ENCODE peak calls at places on chromosomes 4 and X, in ten cellular contexts. K is MV-4-11; B is sigmoid colon; C is stimulated activated CD8-positive, alpha-beta memory T cell treated with anti-CD3 and anti-CD28 coated beads, Interleukin-7, amount 100 ng/mL, for 24 hours; E is GDM1; A is neural crest cell; D is EH; I is fibroblast of the conjunctiva; X is NT2/D1; Q is amniotic stem cell. T is an unnamed sample.

GRCh38 chr4:180798016-180798574 is 1445.1 kb upstream of the TENM3 start:
- DNase-seq in K (no peak), B (no peak), C (no peak), E (no peak), A (no peak), D (no peak), I (no peak), X (no peak), Q (no peak), T (no peak)

GRCh38 chr4:148542922-148543623 is 100.9 kb upstream of the NR3C2 start:
- DNase-seq in K (no peak), B (no peak), C (no peak), E (no peak), A (no peak), D (no peak), I (no peak), X (no peak), Q (no peak), T (no peak)

GRCh38 chrX:107025538-107025937 is 25.5 kb upstream of the MORC4 start:
- DNase-seq in K (no peak), B (no peak), C (no peak), E (no peak), A (no peak), D (peak; percentile 34), I (peak; percentile 1), X (peak; percentile 18), Q (no peak), T (peak; percentile 8)

GRCh38 chr4:188262464-188262863 is 123.2 kb downstream of the TRIML1 start:
- DNase-seq in K (no peak), B (no peak), C (no peak), E (no peak), A (no peak), D (no peak), I (no peak), X (no peak), Q (peak; percentile 51), T (no peak)

GRCh38 chrX:134679226-134679625 is 21.0 kb upstream of the PLAC1 start:
- DNase-seq in K (no peak), B (no peak), C (no peak), E (no peak), A (no peak), D (peak; percentile 63), I (peak; percentile 31), X (no peak), Q (no peak), T (no peak)

GRCh38 chrX:69150294-69150960 is 14.8 kb downstream of the PJA1 start:
- DNase-seq in K (no peak), B (no peak), C (no peak), E (no peak), A (no peak), D (no peak), I (no peak), X (no peak), Q (no peak), T (no peak)

GRCh38 chrX:121122332-121122731 is 74.9 kb downstream of the GLUD2 start:
- DNase-seq in K (peak; percentile 28), B (no peak), C (no peak), E (no peak), A (no peak), D (no peak), I (no peak), X (no peak), Q (no peak), T (no peak)

GRCh38 chr4:183321079-183321478 is 1.0 kb upstream of the CLDN22 start:
- DNase-seq in K (no peak), B (no peak), C (no peak), E (no peak), A (no peak), D (no peak), I (no peak), X (no peak), Q (no peak), T (peak; percentile 18)

GRCh38 chr4:1511441-1512041 is 105.3 kb upstream of the NKX1-1 start:
- DNase-seq in K (no peak), B (no peak), C (no peak), E (no peak), A (no peak), D (peak; percentile 14), I (peak; percentile 90), X (peak; percentile 11), Q (no peak), T (peak; percentile 23)

GRCh38 chr4:181503800-181504364 is 739.3 kb upstream of the TENM3 start:
- DNase-seq in K (no peak), B (no peak), C (no peak), E (no peak), A (no peak), D (no peak), I (no peak), X (no peak), Q (no peak), T (no peak)

GRCh38 chr4:68250151-68250930 is 4.8 kb upstream of the TMPRSS11B start:
- DNase-seq in K (no peak), B (no peak), C (no peak), E (no peak), A (no peak), D (no peak), I (no peak), X (no peak), Q (no peak), T (no peak)

GRCh38 chrX:71053217-71053621 is 14.9 kb downstream of the SNX12 start:
- DNase-seq in K (peak; percentile 60), B (no peak), C (no peak), E (no peak), A (no peak), D (no peak), I (peak; percentile 12), X (no peak), Q (no peak), T (no peak)

GRCh38 chr4:26032572-26033320 is 118.7 kb downstream of the SMIM20 start:
- DNase-seq in K (no peak), B (no peak), C (no peak), E (no peak), A (no peak), D (peak; percentile 92), I (peak; percentile 80), X (no peak), Q (peak; percentile 12), T (peak; percentile 85)

GRCh38 chr4:60729194-60729593 is 470.9 kb upstream of the ADGRL3 start:
- DNase-seq in K (no peak), B (no peak), C (no peak), E (no peak), A (no peak), D (peak; percentile 58), I (no peak), X (no peak), Q (no peak), T (no peak)

GRCh38 chrX:70088791-70089190 is 26.5 kb downstream of the OTUD6A start:
- DNase-seq in K (no peak), B (no peak), C (no peak), E (no peak), A (no peak), D (no peak), I (no peak), X (no peak), Q (no peak), T (no peak)

GRCh38 chr4:17188035-17188967 is 289.9 kb upstream of the LDB2 start:
- DNase-seq in K (no peak), B (no peak), C (no peak), E (no peak), A (no peak), D (no peak), I (no peak), X (no peak), Q (no peak), T (no peak)

GRCh38 chr4:72377491-72378194 is 191.4 kb downstream of the ADAMTS3 start:
- DNase-seq in K (no peak), B (no peak), C (no peak), E (no peak), A (no peak), D (peak; percentile 83), I (no peak), X (no peak), Q (no peak), T (no peak)

GRCh38 chr4:146472404-146472803 is 49.3 kb downstream of the SLC10A7 start:
- DNase-seq in K (no peak), B (no peak), C (no peak), E (no peak), A (peak; percentile 5), D (no peak), I (no peak), X (peak; percentile 51), Q (no peak), T (no peak)

GRCh38 chr4:56628592-56628991 is 52.5 kb downstream of the HOPX start:
- DNase-seq in K (no peak), B (no peak), C (no peak), E (no peak), A (no peak), D (no peak), I (no peak), X (no peak), Q (no peak), T (no peak)

GRCh38 chr4:140122891-140123290 is 31.1 kb downstream of the MAML3 start:
- DNase-seq in K (peak; percentile 28), B (no peak), C (no peak), E (no peak), A (no peak), D (no peak), I (no peak), X (no peak), Q (no peak), T (no peak)

GRCh38 chr4:148112231-148112982 is 329.8 kb downstream of the NR3C2 start:
- DNase-seq in K (peak; percentile 76), B (no peak), C (no peak), E (no peak), A (no peak), D (peak; percentile 53), I (peak; percentile 45), X (peak; percentile 16), Q (no peak), T (peak; percentile 93)

GRCh38 chrX:153687121-153688039 is at the start of gene SLC6A8:
- DNase-seq in K (peak; percentile 4), B (peak; percentile 91), C (no peak), E (no peak), A (peak; percentile 62), D (peak; percentile 73), I (peak; percentile 12), X (no peak), Q (peak; percentile 4), T (no peak)

T was measured in astrocyte of the cerebellum.